ENCODE peak calls at places on chromosomes 16 and 17, in five cellular contexts. U, P, G, O and J are unnamed samples.

GRCh38 chr17:32492648-32493289 is 6.0 kb downstream of the CDK5R1 start:
- DNase-seq in O (no peak), U (no peak), P (no peak), G (no peak), J (no peak)

GRCh38 chr16:88977028-88977844 is at the start of gene CBFA2T3:
- DNase-seq in G (peak), U (no peak), P (no peak), O (no peak), J (no peak)

GRCh38 chr16:79833559-79833958 is 233.0 kb upstream of the MAF start:
- DNase-seq in O (no peak), P (no peak), U (no peak), G (no peak), J (no peak)

GRCh38 chr17:51079049-51079448 is 41.6 kb downstream of the SPAG9 start:
- DNase-seq in G (no peak), O (no peak), P (no peak), U (peak), J (no peak)

GRCh38 chr17:71966459-71967313 is 154.1 kb upstream of the SOX9 start:
- DNase-seq in G (no peak), O (no peak), P (no peak), U (no peak), J (no peak)

GRCh38 chr16:47045023-47045422 is 71.5 kb upstream of the DNAJA2 start:
- DNase-seq in U (no peak), P (no peak), O (no peak), G (no peak), J (no peak)

GRCh38 chr16:3149630-3150345 is 15.0 kb downstream of the ZNF213 start:
- DNase-seq in G (peak), O (no peak), P (no peak), U (peak), J (peak)

GRCh38 chr16:89132194-89133005 is 38.7 kb downstream of the ACSF3 start:
- DNase-seq in U (no peak), O (no peak), P (no peak), G (no peak), J (no peak)

GRCh38 chr17:65750166-65750565 is 188.7 kb upstream of the AXIN2 start:
- DNase-seq in G (no peak), O (peak), U (no peak), P (no peak), J (no peak)

GRCh38 chr17:46063239-46063638 is 64.2 kb downstream of the STH start:
- DNase-seq in O (no peak), G (no peak), P (no peak), U (no peak), J (peak)

GRCh38 chr16:89006036-89006752 is 29.2 kb upstream of the CBFA2T3 start:
- DNase-seq in O (no peak), G (no peak), U (no peak), P (no peak), J (no peak)

GRCh38 chr16:51440096-51440495 is 289.0 kb upstream of the SALL1 start:
- DNase-seq in P (no peak), G (no peak), O (no peak), U (no peak), J (no peak)

GRCh38 chr17:50147841-50148225 is 2.6 kb downstream of the PPP1R9B start:
- DNase-seq in G (no peak), P (no peak), O (peak), U (peak), J (no peak)

GRCh38 chr17:75267146-75267402 is 4.0 kb downstream of the MIF4GD start:
- DNase-seq in P (no peak), U (no peak), O (no peak), G (no peak), J (no peak)

GRCh38 chr16:74724820-74725549 is 24.3 kb upstream of the MLKL start:
- DNase-seq in U (no peak), G (no peak), O (no peak), P (no peak), J (no peak)

GRCh38 chr17:10380631-10381408 is 8.0 kb upstream of the MYH13 start:
- DNase-seq in P (no peak), O (no peak), G (no peak), U (no peak), J (no peak)

GRCh38 chr16:82344157-82344556 is 174.1 kb upstream of the MPHOSPH6 start:
- DNase-seq in O (peak), G (no peak), U (no peak), P (no peak), J (no peak)

GRCh38 chr16:64983983-64984382 is 137.9 kb downstream of the CDH11 start:
- DNase-seq in P (no peak), O (peak), G (peak), U (peak), J (no peak)

GRCh38 chr16:65509172-65509571 is 387.3 kb upstream of the CDH11 start:
- DNase-seq in U (no peak), P (no peak), G (no peak), O (no peak), J (no peak)

GRCh38 chr16:56226840-56227525 is 35.7 kb downstream of the GNAO1 start:
- DNase-seq in O (no peak), G (no peak), P (no peak), U (no peak), J (no peak)

GRCh38 chr17:65527381-65527780 is 34.1 kb downstream of the AXIN2 start:
- DNase-seq in G (no peak), P (no peak), U (no peak), O (no peak), J (no peak)

GRCh38 chr16:3101018-3101840 is 2.1 kb upstream of the ZSCAN10 start:
- DNase-seq in P (no peak), U (peak), O (peak), G (peak), J (peak)

GRCh38 chr17:63425478-63425877 is 20.6 kb downstream of the CYB561 start:
- DNase-seq in G (peak), U (peak), O (peak), P (peak), J (peak)

GRCh38 chr16:85965125-85965524 is 66.2 kb downstream of the IRF8 start:
- DNase-seq in U (no peak), O (no peak), P (no peak), G (no peak), J (no peak)

GRCh38 chr16:2033057-2033911 is 6.6 kb downstream of the NHERF2 start:
- DNase-seq in G (peak), U (peak), P (no peak), O (peak), J (no peak)

GRCh38 chr17:38463451-38463858 is 35.2 kb downstream of the ARHGAP23 start:
- DNase-seq in G (no peak), P (no peak), O (no peak), U (no peak), J (no peak)

GRCh38 chr17:11006530-11006929 is 168.6 kb upstream of the PIRT start:
- DNase-seq in U (no peak), O (no peak), G (no peak), P (no peak), J (no peak)

GRCh38 chr17:2025622-2026309 is 632 bp upstream of the RTN4RL1 start:
- DNase-seq in O (peak), P (no peak), G (peak), U (peak), J (peak)

GRCh38 chr17:80159984-80160383 is 9.8 kb upstream of the CARD14 start:
- DNase-seq in O (no peak), U (no peak), P (no peak), G (no peak), J (no peak)

GRCh38 chr17:57823469-57824401 is 26.1 kb downstream of the MRPS23 start:
- DNase-seq in O (no peak), U (no peak), G (no peak), P (no peak), J (no peak)
- TF ChIP-seq RAD21 in O (no peak), U (no peak), G (no peak), P (no peak), J (no peak)

DNA sequence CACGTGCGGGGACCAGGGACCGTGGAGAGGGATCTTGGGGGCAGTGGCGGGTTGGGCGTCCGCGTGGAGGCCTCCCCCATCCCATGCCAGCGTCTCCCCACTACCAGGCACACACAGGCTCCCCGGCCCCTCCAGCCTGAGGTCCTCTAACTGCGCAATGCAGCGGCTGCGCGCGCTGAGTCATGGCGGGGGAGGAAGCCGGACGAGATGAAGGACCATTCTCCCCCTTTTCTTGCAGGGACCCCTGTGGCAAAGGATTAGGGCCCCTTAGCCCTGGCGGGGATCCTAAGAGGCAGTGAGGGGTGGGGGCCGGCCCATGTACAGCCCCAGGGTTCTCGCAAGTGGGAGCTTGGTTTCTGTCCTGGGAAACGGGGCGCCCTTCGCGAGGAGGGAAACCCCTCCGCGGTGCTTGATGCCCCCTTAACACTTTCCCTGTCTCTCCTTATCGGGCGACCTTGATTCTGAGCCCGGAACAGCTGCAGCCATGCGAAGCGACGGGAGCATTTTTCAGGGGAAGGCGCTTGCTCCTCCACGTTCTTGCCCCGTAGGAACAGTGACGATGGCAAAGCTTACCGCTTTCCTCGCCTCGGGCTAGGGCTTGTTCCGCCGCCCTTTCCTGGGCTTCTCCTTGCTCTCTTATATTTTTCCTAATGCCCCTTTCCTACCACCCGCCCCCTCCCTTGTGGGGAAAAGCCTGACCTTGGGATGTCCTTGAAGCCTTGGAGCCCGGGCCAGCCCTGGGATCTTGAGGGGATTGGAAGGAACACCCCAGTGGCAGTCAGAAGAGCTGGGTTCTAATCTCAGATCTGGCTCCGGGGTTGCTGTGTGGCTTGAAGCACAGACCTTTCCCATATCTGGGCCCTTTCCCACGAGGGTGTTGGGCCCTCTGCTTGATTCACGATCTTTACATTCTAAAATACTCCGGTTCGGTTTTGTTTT is 652 bp downstream of the ALDOA start:
- DNase-seq in P (no peak), O (no peak), U (no peak), G (peak), J (no peak)
- TF ChIP-seq RFX5 in P (no peak), O (peak), U (no peak), G (no peak), J (no peak)

GRCh38 chr17:37107406-37108083 is 158.8 kb downstream of the AATF start:
- DNase-seq in G (no peak), O (no peak), P (no peak), U (no peak), J (no peak)
- TF ChIP-seq KDM1A in G (no peak), O (no peak), P (no peak), U (no peak), J (no peak)

GRCh38 chr17:42894283-42895184 is 6.1 kb upstream of the G6PC1 start:
- DNase-seq in O (peak), U (no peak), P (no peak), G (no peak), J (no peak)

GRCh38 chr17:42886283-42887176 is 14.1 kb upstream of the G6PC1 start:
- DNase-seq in U (no peak), P (no peak), O (peak), G (no peak), J (no peak)

GRCh38 chr17:42889809-42890208 is 10.8 kb upstream of the G6PC1 start:
- DNase-seq in U (no peak), P (no peak), O (no peak), G (no peak), J (no peak)

GRCh38 chr17:42895185-42895555 is 5.4 kb upstream of the G6PC1 start:
- DNase-seq in O (no peak), G (no peak), P (no peak), U (no peak), J (peak)

GRCh38 chr17:42891539-42892152 is 9.0 kb upstream of the G6PC1 start:
- DNase-seq in G (no peak), P (no peak), U (peak), O (peak), J (no peak)
- TF ChIP-seq RAD21 in G (no peak), P (no peak), U (no peak), O (peak), J (no peak)

GRCh38 chr16:23692190-23692837 is 13.6 kb downstream of the PLK1 start:
- DNase-seq in P (no peak), O (no peak), U (no peak), G (no peak), J (no peak)

GRCh38 chr16:23691483-23692189 is 12.9 kb downstream of the PLK1 start:
- DNase-seq in P (no peak), U (no peak), G (no peak), O (no peak), J (no peak)

GRCh38 chr16:23690771-23691482 is 12.2 kb downstream of the PLK1 start:
- DNase-seq in G (no peak), P (no peak), O (no peak), U (no peak), J (no peak)

GRCh38 chr16:23695756-23696155 is 17.1 kb downstream of the PLK1 start:
- DNase-seq in U (no peak), O (no peak), G (no peak), P (no peak), J (no peak)

DNA sequence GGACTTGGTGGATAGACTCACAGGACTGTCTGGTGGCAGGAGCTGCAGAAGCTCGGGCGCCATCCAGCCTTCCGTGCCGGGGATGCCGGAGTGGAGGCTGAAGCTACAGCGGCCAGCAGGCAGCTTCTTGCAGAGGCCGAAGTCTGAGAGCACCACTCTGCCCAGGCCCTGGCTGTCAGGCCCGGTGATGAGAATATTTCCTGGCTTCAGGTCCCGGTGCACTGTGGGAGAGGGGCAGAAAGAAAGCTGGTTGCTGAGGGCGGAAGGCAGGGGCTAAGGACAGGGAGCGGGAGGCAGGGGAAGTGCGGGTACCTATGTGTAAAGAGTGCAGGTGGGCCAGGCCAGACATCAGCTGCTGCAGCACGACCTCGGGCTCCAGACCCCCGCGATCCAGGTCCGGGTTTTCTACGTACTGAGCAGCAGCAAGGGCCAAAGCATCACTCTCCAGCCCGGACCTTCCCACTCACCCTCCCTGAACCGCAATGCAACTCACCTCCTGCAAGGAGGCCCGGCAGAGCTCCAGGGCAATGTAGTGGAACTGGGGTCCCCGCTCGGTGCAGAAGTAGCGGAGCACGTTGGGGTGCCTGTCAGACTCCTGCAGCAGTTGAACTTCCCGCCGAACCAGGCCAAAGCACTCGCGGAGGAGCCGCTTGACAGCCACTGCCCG is 16.2 kb downstream of the PLK1 start:
- DNase-seq in U (peak), G (peak), P (no peak), O (peak), J (no peak)
- TF ChIP-seq RFX5 in U (peak), G (no peak), P (no peak), O (peak), J (no peak)

DNA sequence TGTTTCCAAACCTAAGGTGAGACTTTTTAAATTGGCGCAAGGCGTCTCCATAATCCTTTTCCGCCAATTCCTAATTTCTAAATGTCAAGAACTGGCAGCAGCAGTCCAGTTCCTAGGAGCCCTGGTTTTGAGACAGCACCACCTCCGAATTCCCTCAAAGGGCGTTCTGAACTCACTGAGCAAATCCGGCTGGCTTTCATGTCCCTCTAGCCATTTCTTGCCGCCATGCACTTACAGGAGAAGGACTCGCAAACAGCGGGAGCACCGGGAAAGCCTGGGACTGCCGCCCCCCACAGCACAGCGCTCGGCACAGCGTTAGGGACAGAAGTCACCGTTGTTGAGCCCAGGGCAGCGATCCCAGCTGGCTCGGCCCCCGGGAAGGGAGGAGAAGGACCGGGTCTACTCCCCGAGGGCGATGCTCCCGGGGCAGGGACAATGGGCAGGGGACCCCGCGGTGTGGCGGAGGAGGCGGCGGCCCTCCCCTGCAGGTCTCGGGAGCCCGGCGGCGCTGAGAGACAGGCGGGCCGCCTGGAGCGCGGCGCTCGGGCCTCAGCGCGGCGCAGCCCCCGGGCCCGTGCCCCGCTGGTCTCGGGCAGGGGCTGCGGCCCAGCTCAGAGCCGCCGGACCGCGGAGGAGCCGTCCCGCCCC is 545 bp downstream of the ARHGAP17 start:
- DNase-seq in U (peak), P (no peak), O (peak), G (peak), J (peak)
- TF ChIP-seq KDM1A in U (no peak), P (no peak), O (no peak), G (no peak), J (no peak)

DNA sequence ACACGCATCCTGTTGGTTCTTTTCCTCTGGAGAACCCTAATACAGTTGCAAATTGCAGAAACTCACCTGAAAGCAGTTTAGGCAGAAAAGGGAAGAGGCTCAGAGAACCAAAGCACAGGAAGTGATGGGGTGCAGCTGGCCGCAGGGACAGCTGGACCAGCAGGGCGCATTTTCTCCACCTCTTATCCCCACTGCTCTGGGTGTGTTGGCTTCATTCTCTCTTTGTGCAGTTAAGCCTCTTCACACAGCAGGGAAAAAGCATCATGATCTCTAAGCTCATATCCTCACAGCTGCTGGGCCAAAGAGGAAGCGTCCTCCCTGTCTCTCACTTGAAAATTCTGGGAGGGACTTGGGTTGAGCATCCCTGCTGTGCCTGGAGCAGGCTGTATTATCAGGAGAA is 20.0 kb upstream of the LRRC75A start:
- DNase-seq in U (no peak), P (no peak), G (no peak), O (no peak), J (no peak)
- TF ChIP-seq RAD21 in U (no peak), P (no peak), G (no peak), O (no peak), J (no peak)

DNA sequence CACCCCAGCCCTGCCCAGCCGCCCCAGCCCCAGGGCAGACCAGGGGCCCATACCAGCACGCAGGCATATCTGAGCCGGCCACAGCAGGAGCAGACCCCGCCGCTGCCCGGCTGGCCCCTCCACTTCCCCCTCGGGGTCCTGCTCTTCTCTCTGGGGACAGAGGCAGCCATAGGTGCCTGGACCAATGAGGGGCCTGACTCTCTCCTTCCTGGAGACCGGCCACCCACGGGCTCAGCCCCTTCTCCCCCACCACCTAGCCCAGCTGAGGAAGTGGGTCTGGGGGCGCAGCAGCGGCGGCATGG is 3.8 kb downstream of the TMC6 start:
- DNase-seq in U (no peak), G (no peak), P (no peak), O (no peak), J (no peak)
- TF ChIP-seq RFX5 in U (no peak), G (no peak), P (no peak), O (no peak), J (no peak)

GRCh38 chr16:67212766-67213165 is 13.8 kb downstream of the ELMO3 start:
- DNase-seq in G (no peak), P (no peak), O (no peak), U (no peak), J (no peak)

GRCh38 chr16:67211674-67212073 is 12.7 kb downstream of the ELMO3 start:
- DNase-seq in G (no peak), U (no peak), P (no peak), O (no peak), J (no peak)

GRCh38 chr16:67213197-67214019 is 13.5 kb upstream of the TMEM208 start:
- DNase-seq in G (no peak), O (no peak), U (no peak), P (no peak), J (no peak)

GRCh38 chr16:67216612-67217490 is 10.1 kb upstream of the TMEM208 start:
- DNase-seq in G (peak), O (no peak), P (no peak), U (no peak), J (no peak)

DNA sequence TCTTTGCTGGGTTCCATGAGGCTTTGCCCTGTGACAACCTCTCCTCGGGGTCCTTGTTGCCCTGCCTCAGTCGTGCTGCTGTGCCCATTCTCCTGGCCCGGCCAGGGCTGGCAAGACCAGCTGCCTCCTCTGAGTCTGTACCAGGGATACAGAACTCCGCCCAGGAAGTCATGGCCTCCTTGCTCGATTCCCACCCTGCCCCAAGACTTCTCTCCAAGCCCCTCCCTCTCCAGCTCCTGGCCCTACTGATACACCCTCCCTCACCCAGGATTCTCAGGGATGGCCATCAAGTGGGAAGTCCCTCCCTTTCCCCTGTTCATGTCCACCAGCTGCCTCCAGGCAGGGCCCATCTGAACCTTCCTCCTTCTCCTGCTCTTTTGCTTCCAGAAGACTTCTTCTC is 11.2 kb upstream of the TMEM208 start:
- DNase-seq in U (no peak), G (no peak), O (no peak), P (no peak), J (no peak)
- TF ChIP-seq KDM1A in U (no peak), G (no peak), O (no peak), P (no peak), J (no peak)